ENCODE peak calls at places on chromosomes 3 and 15, in six cellular contexts. S is glutamatergic neuron, M is AG09319, W is progenitor cell of endocrine pancreas, P is tibial nerve, J is hepatocyte. C is an unnamed sample.

GRCh38 chr15:74866090-74866489 is 7.1 kb downstream of the SCAMP2 start:
- DNase-seq in J (peak; percentile 56), S (no peak), P (no peak), M (no peak), W (no peak), C (no peak)

GRCh38 chr3:148158210-148158609 is 539.5 kb upstream of the AGTR1 start:
- DNase-seq in J (no peak), W (no peak), M (no peak), P (no peak), S (no peak), C (no peak)

GRCh38 chr15:63076136-63077005 is 33.8 kb downstream of the TPM1 start:
- DNase-seq in J (no peak), P (no peak), M (no peak), S (no peak), W (no peak), C (no peak)

GRCh38 chr3:151091685-151092352 is 6.4 kb downstream of the MED12L start:
- DNase-seq in J (no peak), W (no peak), M (no peak), P (no peak), S (no peak), C (no peak)

GRCh38 chr3:141450727-141451378 is 36.0 kb upstream of the RASA2 start:
- DNase-seq in J (no peak), S (no peak), M (no peak), P (no peak), W (no peak), C (no peak)

GRCh38 chr3:97967966-97968365 is 4.3 kb downstream of the RIOX2 start:
- DNase-seq in J (no peak), S (no peak), M (no peak), P (no peak), W (no peak), C (peak; percentile 16)

GRCh38 chr3:71304684-71305083 is 278.8 kb downstream of the FOXP1 start:
- DNase-seq in W (no peak), M (no peak), P (no peak), S (no peak), J (peak; percentile 63), C (no peak)

GRCh38 chr15:83991163-83991562 is 244.4 kb upstream of the GOLGA6L4 start:
- DNase-seq in P (no peak), S (no peak), M (no peak), J (no peak), W (no peak), C (no peak)

GRCh38 chr3:149472393-149472792 is 2.1 kb upstream of the TM4SF4 start:
- DNase-seq in S (no peak), M (no peak), J (no peak), P (no peak), W (no peak), C (no peak)

GRCh38 chr3:160060409-160061027 is 71.9 kb downstream of the IL12A start:
- DNase-seq in S (no peak), M (no peak), P (no peak), J (no peak), W (no peak), C (no peak)

GRCh38 chr15:96353931-96354730 is 23.6 kb downstream of the NR2F2 start:
- DNase-seq in S (peak; percentile 72), M (no peak), P (no peak), J (peak; percentile 61), W (no peak), C (peak; percentile 88)

GRCh38 chr3:36823806-36824205 is 59.5 kb upstream of the DCLK3 start:
- DNase-seq in S (peak; percentile 64), J (no peak), W (no peak), P (no peak), M (no peak), C (no peak)

GRCh38 chr3:46874430-46874829 is 3.1 kb upstream of the PTH1R start:
- DNase-seq in J (peak; percentile 55), P (no peak), W (no peak), S (no peak), M (no peak), C (no peak)

GRCh38 chr3:109806929-109807328 is 469.6 kb upstream of the DPPA4 start:
- DNase-seq in S (no peak), W (no peak), M (no peak), P (no peak), J (no peak), C (no peak)

GRCh38 chr3:64880926-64881325 is 193.1 kb upstream of the ADAMTS9 start:
- DNase-seq in P (no peak), S (no peak), W (no peak), M (no peak), J (no peak), C (no peak)

GRCh38 chr3:126941721-126942270 is 41.1 kb upstream of the PLXNA1 start:
- DNase-seq in W (no peak), M (no peak), J (no peak), P (no peak), S (no peak), C (no peak)

GRCh38 chr3:60708191-60708975 is 542.9 kb downstream of the FHIT start:
- DNase-seq in J (peak; percentile 54), P (no peak), M (peak; percentile 11), S (no peak), W (no peak), C (no peak)

GRCh38 chr15:94205366-94205765 is 26.0 kb upstream of the MCTP2 start:
- DNase-seq in M (peak; percentile 10), P (no peak), J (no peak), W (no peak), S (no peak), C (peak; percentile 5)

GRCh38 chr3:142007710-142008399 is 131.4 kb downstream of the ATP1B3 start:
- DNase-seq in M (no peak), W (no peak), J (no peak), P (no peak), S (peak; percentile 32), C (no peak)

GRCh38 chr3:17740703-17741102 is 1.7 kb downstream of the TBC1D5 start:
- DNase-seq in P (no peak), J (peak; percentile 68), W (no peak), S (no peak), M (no peak), C (no peak)

GRCh38 chr3:17741621-17742091 is 775 bp downstream of the TBC1D5 start:
- DNase-seq in S (no peak), J (no peak), P (no peak), M (no peak), W (no peak), C (no peak)

GRCh38 chr3:17743660-17743995 is 1.2 kb upstream of the TBC1D5 start:
- DNase-seq in W (no peak), M (no peak), J (no peak), S (no peak), P (no peak), C (no peak)

GRCh38 chr3:17742837-17743659 is 617 bp upstream of the TBC1D5 start:
- DNase-seq in P (no peak), M (no peak), W (no peak), S (no peak), J (no peak), C (no peak)

GRCh38 chr3:17742092-17742836 is at the start of gene TBC1D5:
- DNase-seq in J (peak; percentile 99), M (peak; percentile 97), P (peak; percentile 90), W (peak; percentile 92), S (peak; percentile 96), C (peak; percentile 99)
- TF ChIP-seq CTCF in J (no peak), M (no peak), P (no peak), W (no peak), S (no peak), C (no peak)

DNA sequence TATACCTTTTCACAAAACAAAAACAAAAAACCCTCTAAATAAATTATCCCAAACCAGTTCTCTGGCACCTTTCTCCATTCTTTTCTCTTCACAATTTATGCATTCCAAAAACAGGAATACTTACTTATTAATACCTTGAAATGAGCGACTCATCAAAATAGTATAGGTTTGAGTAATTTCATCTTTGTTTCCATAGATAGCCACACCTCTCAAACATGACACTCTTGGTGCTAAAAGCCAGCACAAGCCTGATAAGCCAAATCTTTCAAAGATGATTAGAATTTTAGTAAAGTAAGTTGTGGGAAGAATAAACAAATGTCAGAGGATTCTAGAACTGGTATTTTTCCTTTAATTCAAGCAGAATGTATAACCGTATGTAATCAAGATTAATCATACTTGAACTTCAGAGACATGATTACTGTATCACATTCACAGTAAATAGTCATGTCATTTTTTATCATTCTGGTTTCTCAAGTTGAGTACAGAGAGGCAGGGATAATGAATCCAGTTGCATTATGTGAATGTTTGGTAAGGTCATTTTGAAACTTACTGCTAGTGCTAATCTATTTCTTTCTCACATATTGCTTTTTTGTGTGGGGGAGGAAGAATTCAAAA is 12.1 kb upstream of the WDR5B start:
- DNase-seq in W (no peak), P (no peak), J (no peak), M (no peak), S (no peak), C (no peak)
- TF ChIP-seq CTCF in W (no peak), P (no peak), J (no peak), M (no peak), S (no peak), C (no peak)

GRCh38 chr3:174358252-174358651 is 500.9 kb upstream of the NAALADL2 start:
- DNase-seq in P (no peak), W (no peak), S (no peak), J (no peak), M (no peak), C (no peak)

GRCh38 chr3:174352227-174352626 is 506.9 kb upstream of the NAALADL2 start:
- DNase-seq in S (no peak), W (no peak), P (no peak), J (no peak), M (no peak), C (no peak)

GRCh38 chr3:174356596-174356995 is 502.5 kb upstream of the NAALADL2 start:
- DNase-seq in S (no peak), J (no peak), P (no peak), W (no peak), M (no peak), C (no peak)

DNA sequence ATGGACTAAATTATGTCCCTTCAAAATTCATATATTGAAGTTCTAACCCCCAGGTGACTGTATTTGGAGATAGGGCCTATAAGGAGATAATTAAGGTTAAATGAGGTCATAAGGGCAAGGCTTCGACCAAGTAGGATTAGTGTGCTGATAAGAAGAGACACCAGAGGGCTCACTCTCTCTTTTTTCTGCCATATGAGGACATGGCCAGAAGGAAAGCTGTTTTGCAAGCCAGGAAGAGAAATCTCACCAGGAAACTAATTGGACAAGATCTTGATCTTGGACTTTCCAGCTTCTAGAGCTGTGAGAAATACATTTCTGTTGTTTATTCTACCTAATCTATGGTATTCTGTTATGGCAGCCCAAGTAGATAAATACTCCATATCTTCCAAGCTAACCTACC is 503.6 kb upstream of the NAALADL2 start:
- DNase-seq in M (no peak), P (no peak), J (peak; percentile 31), S (no peak), W (no peak), C (peak; percentile 66)
- TF ChIP-seq CTCF in M (peak; percentile 20), P (no peak), J (peak; percentile 28), S (peak; percentile 26), W (no peak), C (peak; percentile 70)

GRCh38 chr15:80095511-80095910 is 36.0 kb downstream of the ZFAND6 start:
- DNase-seq in J (no peak), M (no peak), W (no peak), P (no peak), S (no peak), C (no peak)

GRCh38 chr15:80087104-80087503 is 27.6 kb downstream of the ZFAND6 start:
- DNase-seq in J (no peak), P (no peak), M (no peak), W (no peak), S (no peak), C (no peak)

GRCh38 chr15:80090041-80090440 is 30.6 kb downstream of the ZFAND6 start:
- DNase-seq in J (no peak), S (no peak), P (no peak), M (no peak), W (no peak), C (no peak)

GRCh38 chr15:80093854-80094418 is 34.5 kb downstream of the ZFAND6 start:
- DNase-seq in W (no peak), M (no peak), S (peak; percentile 30), P (no peak), J (peak; percentile 44), C (peak; percentile 16)

GRCh38 chr15:80090879-80091503 is 31.5 kb downstream of the ZFAND6 start:
- DNase-seq in J (no peak), W (no peak), S (no peak), M (no peak), P (no peak), C (no peak)
- TF ChIP-seq CTCF in J (peak; percentile 21), W (peak; percentile 48), S (peak; percentile 66), M (peak; percentile 22), P (no peak), C (peak; percentile 51)